ENCODE peak calls at places on chromosomes 1 and 21, in ten cellular contexts. F, X, L, E, P, U, J, Y, Z and C are unnamed samples.

GRCh38 chr1:116485071-116485735 is 85.6 kb downstream of the CD58 start:
- DNase-seq in E (peak), X (peak), L (peak), Y (peak), F (peak), J (peak), Z (peak), U (peak), P (peak), C (peak)

GRCh38 chr1:11822091-11822490 is 16.1 kb downstream of the CLCN6 start:
- DNase-seq in F (no peak), X (peak), P (no peak), U (no peak), Y (no peak), Z (peak), J (no peak), E (peak), L (no peak), C (no peak)

GRCh38 chr1:100463809-100464424 is 74.0 kb upstream of the GPR88 start:
- DNase-seq in Y (peak), U (peak), X (peak), L (peak), P (peak), F (peak), E (peak), Z (peak), J (peak), C (peak)

GRCh38 chr1:64470670-64471217 is 815 bp downstream of the CACHD1 start:
- DNase-seq in P (peak), X (peak), E (peak), Y (peak), L (peak), F (no peak), J (no peak), Z (peak), U (no peak), C (peak)

GRCh38 chr21:31908106-31909031 is 35.5 kb downstream of the HUNK start:
- DNase-seq in F (no peak), L (no peak), Z (no peak), E (no peak), J (no peak), Y (no peak), U (no peak), P (peak), X (peak), C (no peak)

GRCh38 chr1:69421286-69421685 is 146.4 kb upstream of the LRRC7 start:
- DNase-seq in Y (no peak), F (no peak), J (no peak), U (no peak), Z (no peak), P (no peak), X (no peak), E (no peak), L (no peak), C (no peak)

GRCh38 chr21:37153935-37154350 is 80.9 kb downstream of the TTC3 start:
- DNase-seq in J (no peak), Y (no peak), F (no peak), U (no peak), X (peak), L (no peak), Z (no peak), E (no peak), P (peak), C (no peak)

GRCh38 chr1:206566976-206567375 is 45.3 kb downstream of the EIF2D start:
- DNase-seq in U (no peak), Y (no peak), P (no peak), J (no peak), E (no peak), X (no peak), F (no peak), L (no peak), Z (no peak), C (no peak)